ENCODE peak calls at places on chromosomes 6 and 20, in six cellular contexts. P, N, X, Z, I and B are unnamed samples.
A peak's percentile ranks its signal among the peaks of the same experiment; 100 is the strongest.

GRCh38 chr6:7761047-7761446 is 35.1 kb downstream of the BMP6 start:
- DNase-seq in P (no peak), N (no peak), Z (no peak), I (no peak), X (no peak), B (no peak)

GRCh38 chr20:53839423-53840176 is 230.8 kb downstream of the BCAS1 start:
- DNase-seq in I (no peak), P (no peak), Z (no peak), N (no peak), X (peak; percentile 68), B (no peak)

GRCh38 chr6:155791186-155791585 is 335.5 kb upstream of the NOX3 start:
- DNase-seq in X (no peak), Z (no peak), P (no peak), I (no peak), N (no peak), B (no peak)

GRCh38 chr20:36499211-36499610 is 42.1 kb upstream of the MYL9 start:
- DNase-seq in Z (no peak), X (no peak), P (no peak), I (no peak), N (no peak), B (no peak)

GRCh38 chr6:121823437-121823851 is 388.0 kb downstream of the GJA1 start:
- DNase-seq in N (no peak), P (no peak), I (peak; percentile 54), X (no peak), Z (no peak), B (no peak)

GRCh38 chr6:125598422-125598821 is 151.0 kb upstream of the HEY2 start:
- DNase-seq in Z (peak; percentile 11), P (peak; percentile 70), X (no peak), N (no peak), I (no peak), B (no peak)

GRCh38 chr6:41630069-41630468 is 8.2 kb upstream of the MDFI start:
- DNase-seq in P (no peak), I (no peak), X (no peak), N (no peak), Z (no peak), B (no peak)

GRCh38 chr20:11447371-11448100 is 470.2 kb upstream of the BTBD3 start:
- DNase-seq in X (no peak), Z (no peak), P (peak; percentile 20), I (no peak), N (peak; percentile 43), B (no peak)

GRCh38 chr6:31969712-31970603 is 2.0 kb downstream of the DXO start:
- DNase-seq in I (no peak), X (no peak), N (no peak), P (no peak), Z (no peak), B (no peak)

GRCh38 chr20:47995661-47996060 is 210.4 kb upstream of the SULF2 start:
- DNase-seq in Z (no peak), X (no peak), P (no peak), I (no peak), N (no peak), B (no peak)

GRCh38 chr6:69863766-69864165 is 2.6 kb upstream of the COL19A1 start:
- DNase-seq in I (no peak), P (no peak), Z (no peak), N (no peak), X (no peak), B (no peak)

GRCh38 chr6:112683106-112683505 is 336.0 kb downstream of the RFPL4B start:
- DNase-seq in N (no peak), I (no peak), Z (no peak), X (no peak), P (no peak), B (no peak)

GRCh38 chr6:72746276-72746675 is 124.4 kb downstream of the KCNQ5 start:
- DNase-seq in Z (no peak), I (no peak), X (peak; percentile 7), N (no peak), P (no peak), B (no peak)

GRCh38 chr6:92887871-92888270 is 531.5 kb downstream of the EPHA7 start:
- DNase-seq in X (no peak), N (no peak), Z (no peak), I (no peak), P (no peak), B (no peak)

GRCh38 chr6:1042583-1043457 is 269.1 kb upstream of the FOXQ1 start:
- DNase-seq in Z (no peak), I (no peak), X (no peak), N (no peak), P (no peak), B (no peak)

GRCh38 chr6:3280866-3281465 is 22.2 kb downstream of the PSMG4 start:
- DNase-seq in I (peak; percentile 29), X (no peak), N (no peak), P (no peak), Z (no peak), B (no peak)

GRCh38 chr6:139768196-139768595 is 393.7 kb upstream of the CITED2 start:
- DNase-seq in Z (no peak), P (no peak), N (no peak), X (no peak), I (no peak), B (no peak)

GRCh38 chr6:33018904-33019303 is 9.5 kb upstream of the HLA-DOA start:
- DNase-seq in Z (no peak), I (no peak), P (no peak), X (peak; percentile 50), N (no peak), B (no peak)

GRCh38 chr20:20393207-20393606 is 25.3 kb downstream of the INSM1 start:
- DNase-seq in P (no peak), N (no peak), Z (no peak), I (no peak), X (no peak), B (no peak)